ENCODE peak calls at places on chromosome 7, in seven cellular contexts. J is HCT116, O is K562, K is SK-N-SH, R is H1, Q is GM12878, H is HepG2. B is an unnamed sample.

GRCh38 chr7:117871778-117872538 is 1.3 kb downstream of the CTTNBP2 start:
- DNase-seq in J (no peak), O (no peak), K (peak), R (peak), Q (no peak), H (no peak), B (no peak)

GRCh38 chr7:77982926-77983550 is 184.5 kb downstream of the PHTF2 start:
- DNase-seq in J (no peak), O (no peak), K (no peak), R (no peak), Q (no peak), H (no peak), B (no peak)

GRCh38 chr7:118104812-118105441 is 79.0 kb upstream of the LSM8 start:
- DNase-seq in J (peak), O (no peak), K (peak), R (no peak), Q (no peak), H (no peak), B (peak)

GRCh38 chr7:151085691-151086620 is at the start of gene AGAP3:
- DNase-seq in J (peak), O (peak), K (peak), R (peak), Q (no peak), H (peak), B (peak)

GRCh38 chr7:70177166-70177565 is 578.9 kb downstream of the AUTS2 start:
- DNase-seq in J (no peak), O (no peak), K (no peak), R (no peak), Q (no peak), H (no peak), B (no peak)

GRCh38 chr7:96331775-96332174 is 9.9 kb upstream of the SLC25A13 start:
- DNase-seq in J (no peak), O (no peak), K (no peak), R (no peak), Q (no peak), H (peak), B (no peak)

GRCh38 chr7:81767883-81768282 is 2.0 kb downstream of the HGF start:
- DNase-seq in J (no peak), O (no peak), K (no peak), R (no peak), Q (no peak), H (no peak), B (no peak)

GRCh38 chr7:23211542-23211941 is 29.7 kb downstream of the NUP42 start:
- DNase-seq in J (no peak), O (no peak), K (no peak), R (no peak), Q (no peak), H (no peak), B (peak)

GRCh38 chr7:128123291-128124037 is 92.2 kb upstream of the LRRC4 start:
- DNase-seq in J (no peak), O (no peak), K (peak), R (no peak), Q (no peak), H (no peak), B (no peak)

GRCh38 chr7:116859323-116859722 is 3.1 kb upstream of the CAPZA2 start:
- DNase-seq in J (no peak), O (no peak), K (no peak), R (no peak), Q (no peak), H (no peak), B (no peak)
- TF ChIP-seq JUND in J (no peak), O (no peak), K (no peak), R (no peak), Q (no peak), H (no peak), B (no peak)

DNA sequence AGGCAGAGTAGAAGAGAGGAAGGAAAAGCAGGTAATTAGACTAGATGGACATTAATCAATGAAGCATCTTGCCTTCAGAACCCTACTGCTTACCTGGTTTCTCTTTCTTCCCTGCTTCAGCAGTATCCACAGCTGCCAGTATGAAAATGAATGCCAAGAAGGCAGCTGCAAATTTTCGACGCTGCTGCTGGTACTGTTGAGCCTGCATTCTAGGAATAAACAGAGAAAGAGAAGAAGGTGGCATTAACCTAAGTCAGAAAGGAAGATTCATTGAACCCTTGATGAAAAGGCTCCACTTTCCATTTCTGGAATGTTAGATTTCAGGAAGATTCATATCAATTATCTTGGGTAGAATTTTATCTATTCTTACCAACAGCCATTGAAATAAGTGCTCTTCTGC is 88.8 kb downstream of the PTN start:
- DNase-seq in J (no peak), O (no peak), K (no peak), R (no peak), Q (no peak), H (no peak), B (no peak)
- TF ChIP-seq JUND in J (no peak), O (no peak), K (no peak), R (no peak), Q (no peak), H (no peak), B (no peak)

DNA sequence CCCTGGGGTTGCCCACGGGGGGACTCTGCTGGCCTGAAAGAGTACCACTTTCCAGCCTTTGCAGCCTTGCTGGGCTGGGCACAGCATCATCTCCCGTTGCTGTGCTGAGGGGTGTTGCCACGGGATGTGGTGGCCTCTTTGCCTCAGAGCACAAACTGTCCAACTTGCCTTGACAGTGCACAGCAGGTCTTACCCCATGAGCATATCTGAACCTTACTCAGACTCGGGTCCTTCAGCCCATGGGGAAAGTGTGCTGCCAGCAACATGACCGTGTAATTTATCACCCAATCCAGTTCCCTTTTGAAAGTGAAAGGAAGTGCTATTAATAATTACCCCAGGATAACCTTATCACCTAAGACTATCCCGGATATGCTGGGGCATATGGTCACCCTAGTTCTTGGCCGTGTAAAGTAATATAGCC is 46.8 kb downstream of the TBXAS1 start:
- DNase-seq in J (no peak), O (no peak), K (no peak), R (no peak), Q (peak), H (no peak), B (no peak)
- TF ChIP-seq JUND in J (no peak), O (no peak), K (no peak), R (no peak), Q (no peak), H (no peak), B (no peak)

GRCh38 chr7:138023618-138024333 is 21.9 kb upstream of the CREB3L2 start:
- DNase-seq in J (no peak), O (no peak), K (no peak), R (no peak), Q (peak), H (no peak), B (no peak)
- TF ChIP-seq JUND in J (no peak), O (no peak), K (no peak), R (no peak), Q (no peak), H (no peak), B (no peak)

DNA sequence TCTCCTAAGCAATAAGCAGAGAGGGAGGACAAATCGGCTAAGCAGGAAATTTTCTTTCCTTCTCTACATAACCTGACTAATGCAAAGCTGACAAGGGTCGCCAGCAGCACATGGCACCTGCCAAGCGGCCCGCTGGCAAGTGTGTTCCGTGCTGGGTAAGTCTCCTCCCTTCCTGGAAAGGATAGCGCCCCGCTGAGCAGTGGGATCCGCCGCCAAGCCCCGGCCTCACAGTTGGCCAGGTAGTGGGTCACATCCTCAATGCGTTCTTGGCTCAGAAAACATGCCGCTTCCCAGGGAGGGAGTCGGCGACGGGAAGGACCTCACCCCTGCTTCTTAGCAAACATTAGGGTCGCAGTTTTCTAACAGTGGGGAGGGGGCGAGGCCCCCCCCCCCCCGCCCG is 488.9 kb upstream of the NUPR2 start:
- DNase-seq in J (no peak), O (no peak), K (peak), R (no peak), Q (no peak), H (no peak), B (no peak)
- TF ChIP-seq JUND in J (no peak), O (no peak), K (no peak), R (no peak), Q (no peak), H (no peak), B (no peak)

DNA sequence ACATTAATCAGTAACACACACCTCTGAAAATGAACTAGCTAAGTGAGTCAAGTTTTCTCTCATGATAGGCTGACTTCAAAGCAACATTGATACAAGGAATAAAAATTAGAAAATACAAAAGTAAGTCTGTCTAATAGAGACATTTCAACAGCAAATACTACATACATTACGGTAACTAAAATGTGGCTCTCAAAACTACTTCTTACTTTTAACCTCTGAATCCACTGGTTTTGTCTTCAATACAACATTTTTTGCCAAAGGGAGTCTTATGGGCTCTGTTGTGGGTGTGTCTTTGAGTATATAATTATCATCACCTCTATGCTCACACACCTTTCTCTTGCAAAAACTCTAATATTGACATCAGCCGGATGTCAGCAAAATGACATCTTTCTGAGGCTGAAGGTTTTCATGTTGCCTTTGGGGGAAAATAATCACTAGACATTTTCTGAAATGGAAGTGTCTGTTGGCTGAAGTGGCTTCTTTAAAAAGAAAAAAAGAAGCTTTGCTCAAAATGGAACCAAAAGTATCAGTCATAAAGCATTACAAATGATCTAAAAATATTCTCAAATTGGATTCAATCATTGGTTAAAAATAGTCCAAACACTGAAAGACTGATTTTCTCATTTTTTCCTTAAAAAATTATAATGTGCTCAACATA is 41.8 kb upstream of the FAM133B start:
- DNase-seq in J (no peak), O (no peak), K (no peak), R (no peak), Q (no peak), H (no peak), B (no peak)
- TF ChIP-seq JUND in J (no peak), O (no peak), K (no peak), R (no peak), Q (peak), H (no peak), B (no peak)

GRCh38 chr7:84800846-84801245 is 386.0 kb downstream of the SEMA3D start:
- DNase-seq in J (no peak), O (no peak), K (no peak), R (no peak), Q (no peak), H (no peak), B (no peak)
- TF ChIP-seq JUND in J (no peak), O (no peak), K (no peak), R (no peak), Q (no peak), H (no peak), B (no peak)

GRCh38 chr7:152615052-152615741 is 60.7 kb downstream of the XRCC2 start:
- DNase-seq in J (no peak), O (no peak), K (peak), R (no peak), Q (no peak), H (peak), B (no peak)
- TF ChIP-seq JUND in J (no peak), O (no peak), K (no peak), R (no peak), Q (no peak), H (no peak), B (no peak)

DNA sequence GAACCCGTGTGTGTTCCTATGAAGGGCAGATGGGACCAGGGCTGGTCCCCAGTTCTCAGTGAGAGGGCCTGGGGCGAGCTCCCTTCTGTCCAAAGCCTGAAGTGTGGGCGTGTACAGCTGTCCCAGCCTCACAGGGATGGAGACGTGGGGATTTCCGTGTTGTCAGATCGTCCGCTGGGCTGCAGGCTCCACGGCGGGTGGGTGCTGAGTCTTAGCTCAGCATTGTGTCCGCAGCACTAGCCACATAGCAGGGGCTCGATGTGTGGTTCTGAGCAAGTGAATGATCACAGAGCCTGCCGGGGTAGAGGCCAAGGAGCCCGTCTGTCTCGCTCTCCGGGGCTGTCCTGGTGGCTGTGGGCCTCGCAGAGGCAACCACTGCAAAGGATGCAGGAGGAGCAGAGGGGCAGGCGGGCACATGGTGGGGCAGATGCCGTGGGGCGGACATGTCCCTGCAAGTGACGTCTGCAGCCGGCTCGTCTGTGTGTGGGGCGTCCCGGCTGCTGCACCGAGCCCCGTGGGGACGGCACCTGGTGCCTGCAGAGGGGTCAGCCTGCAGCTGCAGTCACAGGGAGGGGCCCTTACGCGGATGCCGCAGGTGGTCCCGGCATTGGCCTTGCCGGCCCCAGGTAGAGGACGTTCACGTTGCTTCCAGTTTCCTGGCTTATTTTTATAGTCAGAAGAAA is 30.9 kb downstream of the FAM20C start:
- DNase-seq in J (no peak), O (no peak), K (no peak), R (no peak), Q (no peak), H (no peak), B (no peak)
- TF ChIP-seq JUND in J (no peak), O (no peak), K (no peak), R (no peak), Q (no peak), H (no peak), B (no peak)

GRCh38 chr7:44884553-44885393 is 557 bp downstream of the PURB start:
- DNase-seq in J (no peak), O (peak), K (peak), R (peak), Q (no peak), H (no peak), B (peak)
- TF ChIP-seq JUND in J (no peak), O (no peak), K (no peak), R (no peak), Q (no peak), H (no peak), B (no peak)

B was measured in T47D.